ENCODE peak calls at places on chromosomes 13 and 19, in seven cellular contexts. One of them, this sample, is unnamed.

GRCh38 chr13:111267784-111268183 is 52.7 kb upstream of the TEX29 start:
- DNase-seq in naive B cell: no peak
- DNase-seq in fibroblast of lung: peak; percentile 87
- DNase-seq in adrenal gland: no peak
- DNase-seq in EL: no peak
- DNase-seq in iPS DF 6.9: no peak
- DNase-seq in T-helper 2 cell: no peak
- DNase-seq in this sample: no peak

GRCh38 chr19:38070573-38070972 is 153.4 kb downstream of the DPF1 start:
- DNase-seq in naive B cell: no peak
- DNase-seq in fibroblast of lung: peak; percentile 43
- DNase-seq in adrenal gland: no peak
- DNase-seq in EL: peak; percentile 52
- DNase-seq in iPS DF 6.9: no peak
- DNase-seq in T-helper 2 cell: no peak
- DNase-seq in this sample: peak; percentile 36

GRCh38 chr19:9971341-9971897 is 35.1 kb upstream of the OLFM2 start:
- DNase-seq in naive B cell: no peak
- DNase-seq in fibroblast of lung: no peak
- DNase-seq in adrenal gland: no peak
- DNase-seq in EL: no peak
- DNase-seq in iPS DF 6.9: no peak
- DNase-seq in T-helper 2 cell: no peak
- DNase-seq in this sample: no peak

GRCh38 chr13:23558675-23559536 is 11.3 kb upstream of the TNFRSF19 start:
- DNase-seq in naive B cell: no peak
- DNase-seq in fibroblast of lung: peak; percentile 92
- DNase-seq in adrenal gland: peak; percentile 50
- DNase-seq in EL: peak; percentile 78
- DNase-seq in iPS DF 6.9: no peak
- DNase-seq in T-helper 2 cell: no peak
- DNase-seq in this sample: no peak

GRCh38 chr19:18161691-18162039 is 8.7 kb downstream of the PIK3R2 start:
- DNase-seq in naive B cell: no peak
- DNase-seq in fibroblast of lung: no peak
- DNase-seq in adrenal gland: no peak
- DNase-seq in EL: no peak
- DNase-seq in iPS DF 6.9: no peak
- DNase-seq in T-helper 2 cell: no peak
- DNase-seq in this sample: no peak

GRCh38 chr13:81929988-81930387 is 1589.1 kb upstream of the SPRY2 start:
- DNase-seq in naive B cell: no peak
- DNase-seq in fibroblast of lung: peak; percentile 14
- DNase-seq in adrenal gland: no peak
- DNase-seq in EL: peak; percentile 40
- DNase-seq in iPS DF 6.9: peak; percentile 25
- DNase-seq in T-helper 2 cell: no peak
- DNase-seq in this sample: no peak

GRCh38 chr19:12064266-12065099 is at the start of gene ZNF844:
- DNase-seq in naive B cell: peak; percentile 79
- DNase-seq in fibroblast of lung: peak; percentile 91
- DNase-seq in adrenal gland: peak; percentile 98
- DNase-seq in EL: peak; percentile 89
- DNase-seq in iPS DF 6.9: peak; percentile 76
- DNase-seq in T-helper 2 cell: peak; percentile 13
- DNase-seq in this sample: peak; percentile 88

GRCh38 chr13:55361141-55361540 is 1779.6 kb upstream of the PRR20A start:
- DNase-seq in naive B cell: no peak
- DNase-seq in fibroblast of lung: peak; percentile 34
- DNase-seq in adrenal gland: no peak
- DNase-seq in EL: no peak
- DNase-seq in iPS DF 6.9: no peak
- DNase-seq in T-helper 2 cell: no peak
- DNase-seq in this sample: no peak

GRCh38 chr13:113802090-113802531 is 43.1 kb downstream of the TMEM255B start:
- DNase-seq in naive B cell: no peak
- DNase-seq in fibroblast of lung: peak; percentile 83
- DNase-seq in adrenal gland: peak; percentile 40
- DNase-seq in EL: peak; percentile 82
- DNase-seq in iPS DF 6.9: no peak
- DNase-seq in T-helper 2 cell: no peak
- DNase-seq in this sample: peak; percentile 25

GRCh38 chr13:23744315-23744714 is 144.9 kb downstream of the MIPEP start:
- DNase-seq in naive B cell: no peak
- DNase-seq in fibroblast of lung: no peak
- DNase-seq in adrenal gland: no peak
- DNase-seq in EL: no peak
- DNase-seq in iPS DF 6.9: no peak
- DNase-seq in T-helper 2 cell: no peak
- DNase-seq in this sample: no peak

GRCh38 chr19:1931445-1931844 is 9.5 kb upstream of the CSNK1G2 start:
- DNase-seq in naive B cell: no peak
- DNase-seq in fibroblast of lung: no peak
- DNase-seq in adrenal gland: no peak
- DNase-seq in EL: no peak
- DNase-seq in iPS DF 6.9: no peak
- DNase-seq in T-helper 2 cell: no peak
- DNase-seq in this sample: no peak

GRCh38 chr19:54390942-54391577 is 24.2 kb upstream of the TTYH1 start:
- DNase-seq in naive B cell: peak; percentile 65
- DNase-seq in fibroblast of lung: peak; percentile 63
- DNase-seq in adrenal gland: peak; percentile 44
- DNase-seq in EL: peak; percentile 47
- DNase-seq in iPS DF 6.9: peak; percentile 57
- DNase-seq in T-helper 2 cell: no peak
- DNase-seq in this sample: peak; percentile 41

GRCh38 chr13:98187155-98187726 is 10.2 kb upstream of the RNF113B start:
- DNase-seq in naive B cell: no peak
- DNase-seq in fibroblast of lung: no peak
- DNase-seq in adrenal gland: no peak
- DNase-seq in EL: no peak
- DNase-seq in iPS DF 6.9: no peak
- DNase-seq in T-helper 2 cell: no peak
- DNase-seq in this sample: no peak

GRCh38 chr13:110644892-110645521 is 29.7 kb downstream of the NAXD start:
- DNase-seq in naive B cell: peak; percentile 72
- DNase-seq in fibroblast of lung: peak; percentile 64
- DNase-seq in adrenal gland: peak; percentile 77
- DNase-seq in EL: peak; percentile 28
- DNase-seq in iPS DF 6.9: peak; percentile 55
- DNase-seq in T-helper 2 cell: no peak
- DNase-seq in this sample: no peak

GRCh38 chr19:31421856-31422255 is 72.6 kb upstream of the TSHZ3 start:
- DNase-seq in naive B cell: no peak
- DNase-seq in fibroblast of lung: no peak
- DNase-seq in adrenal gland: no peak
- DNase-seq in EL: no peak
- DNase-seq in iPS DF 6.9: no peak
- DNase-seq in T-helper 2 cell: no peak
- DNase-seq in this sample: no peak

GRCh38 chr13:107099661-107100060 is 531.7 kb upstream of the ARGLU1 start:
- DNase-seq in naive B cell: no peak
- DNase-seq in fibroblast of lung: peak; percentile 53
- DNase-seq in adrenal gland: no peak
- DNase-seq in EL: peak; percentile 64
- DNase-seq in iPS DF 6.9: no peak
- DNase-seq in T-helper 2 cell: no peak
- DNase-seq in this sample: no peak

GRCh38 chr13:20161275-20161950 is 561 bp upstream of the GJA3 start:
- DNase-seq in naive B cell: peak; percentile 80
- DNase-seq in fibroblast of lung: no peak
- DNase-seq in adrenal gland: no peak
- DNase-seq in EL: peak; percentile 31
- DNase-seq in iPS DF 6.9: no peak
- DNase-seq in T-helper 2 cell: peak; percentile 19
- DNase-seq in this sample: no peak

GRCh38 chr19:11179716-11180297 is 17.5 kb downstream of the KANK2 start:
- DNase-seq in naive B cell: peak; percentile 56
- DNase-seq in fibroblast of lung: no peak
- DNase-seq in adrenal gland: no peak
- DNase-seq in EL: no peak
- DNase-seq in iPS DF 6.9: no peak
- DNase-seq in T-helper 2 cell: no peak
- DNase-seq in this sample: no peak

GRCh38 chr19:18610556-18611326 is 1.9 kb upstream of the TMEM59L start:
- DNase-seq in naive B cell: no peak
- DNase-seq in fibroblast of lung: no peak
- DNase-seq in adrenal gland: no peak
- DNase-seq in EL: no peak
- DNase-seq in iPS DF 6.9: no peak
- DNase-seq in T-helper 2 cell: no peak
- DNase-seq in this sample: no peak

GRCh38 chr19:19010551-19010950 is 22.8 kb downstream of the SUGP2 start:
- DNase-seq in naive B cell: no peak
- DNase-seq in fibroblast of lung: no peak
- DNase-seq in adrenal gland: no peak
- DNase-seq in EL: no peak
- DNase-seq in iPS DF 6.9: no peak
- DNase-seq in T-helper 2 cell: no peak
- DNase-seq in this sample: no peak

GRCh38 chr13:51044023-51044665 is 66.9 kb downstream of the C13orf42 start:
- DNase-seq in naive B cell: no peak
- DNase-seq in fibroblast of lung: no peak
- DNase-seq in adrenal gland: no peak
- DNase-seq in EL: no peak
- DNase-seq in iPS DF 6.9: no peak
- DNase-seq in T-helper 2 cell: no peak
- DNase-seq in this sample: no peak

GRCh38 chr19:46731007-46731501 is 14.1 kb upstream of the PRKD2 start:
- DNase-seq in naive B cell: no peak
- DNase-seq in fibroblast of lung: peak; percentile 91
- DNase-seq in adrenal gland: peak; percentile 83
- DNase-seq in EL: peak; percentile 97
- DNase-seq in iPS DF 6.9: no peak
- DNase-seq in T-helper 2 cell: no peak
- DNase-seq in this sample: peak; percentile 71